ENCODE peak calls at places on chromosomes 11 and 22, in six cellular contexts. Z, N, G, F, J and T are unnamed samples.

GRCh38 chr11:11973361-11973800 is 35.0 kb downstream of the DKK3 start:
- DNase-seq in Z (no peak), N (no peak), G (no peak), F (no peak), J (no peak), T (no peak)

GRCh38 chr22:40055143-40055926 is 60.6 kb downstream of the FAM83F start:
- DNase-seq in Z (no peak), N (no peak), G (no peak), F (no peak), J (no peak), T (no peak)

GRCh38 chr11:14237333-14237988 is 121.5 kb downstream of the RRAS2 start:
- DNase-seq in Z (no peak), N (no peak), G (no peak), F (no peak), J (no peak), T (peak)

GRCh38 chr22:37230673-37231405 is 13.2 kb downstream of the RAC2 start:
- DNase-seq in Z (peak), N (peak), G (no peak), F (peak), J (peak), T (no peak)

GRCh38 chr22:22424210-22424800 is 84.2 kb downstream of the ZNF280B start:
- DNase-seq in Z (no peak), N (no peak), G (no peak), F (no peak), J (no peak), T (no peak)

GRCh38 chr11:19595499-19595839 is 117.2 kb upstream of the NAV2 start:
- DNase-seq in Z (no peak), N (no peak), G (no peak), F (no peak), J (no peak), T (no peak)

GRCh38 chr22:45131749-45132148 is 32.0 kb upstream of the NUP50 start:
- DNase-seq in Z (no peak), N (no peak), G (no peak), F (no peak), J (no peak), T (no peak)

GRCh38 chr22:33811686-33812085 is 108.6 kb downstream of the LARGE1 start:
- DNase-seq in Z (no peak), N (no peak), G (no peak), F (no peak), J (no peak), T (peak)

GRCh38 chr22:27666272-27666997 is 135.1 kb downstream of the MN1 start:
- DNase-seq in Z (no peak), N (no peak), G (no peak), F (no peak), J (no peak), T (no peak)

GRCh38 chr11:78811622-78812021 is 237.0 kb upstream of the NARS2 start:
- DNase-seq in Z (no peak), N (no peak), G (no peak), F (no peak), J (no peak), T (no peak)

GRCh38 chr11:56292154-56292553 is at the start of gene OR8H1:
- DNase-seq in Z (no peak), N (no peak), G (no peak), F (no peak), J (no peak), T (no peak)

GRCh38 chr11:1760351-1761109 is 3.2 kb downstream of the CTSD start:
- DNase-seq in Z (no peak), N (no peak), G (no peak), F (no peak), J (peak), T (no peak)

GRCh38 chr22:50170453-50171318 is at the start of gene PANX2:
- DNase-seq in Z (no peak), N (no peak), G (no peak), F (no peak), J (no peak), T (no peak)

GRCh38 chr11:116953525-116954284 is 116.3 kb upstream of the APOA1 start:
- DNase-seq in Z (no peak), N (no peak), G (no peak), F (no peak), J (no peak), T (no peak)

GRCh38 chr11:63945482-63946163 is 6.8 kb downstream of the NAA40 start:
- DNase-seq in Z (peak), N (no peak), G (peak), F (peak), J (peak), T (peak)

GRCh38 chr11:1561955-1562354 is 10.1 kb downstream of the DUSP8 start:
- DNase-seq in Z (no peak), N (no peak), G (no peak), F (no peak), J (no peak), T (no peak)

GRCh38 chr22:23269441-23270211 is 89.3 kb downstream of the BCR start:
- DNase-seq in Z (no peak), N (no peak), G (no peak), F (no peak), J (no peak), T (peak)

GRCh38 chr11:33724644-33725035 is 11.6 kb downstream of the CD59 start:
- DNase-seq in Z (no peak), N (no peak), G (no peak), F (no peak), J (peak), T (no peak)

GRCh38 chr11:116557261-116557660 is 215.5 kb downstream of the BUD13 start:
- DNase-seq in Z (no peak), N (no peak), G (no peak), F (no peak), J (no peak), T (no peak)

GRCh38 chr11:34318111-34319037 is 39.4 kb downstream of the ABTB2 start:
- DNase-seq in Z (no peak), N (no peak), G (peak), F (no peak), J (peak), T (no peak)

GRCh38 chr11:68113986-68114385 is 7.2 kb downstream of the CHKA start:
- DNase-seq in Z (no peak), N (no peak), G (no peak), F (no peak), J (peak), T (no peak)

GRCh38 chr11:95134491-95134890 is 44.8 kb downstream of the ENDOD1 start:
- DNase-seq in Z (no peak), N (no peak), G (no peak), F (no peak), J (peak), T (no peak)

GRCh38 chr22:30872282-30873041 is 96.1 kb downstream of the MORC2 start:
- DNase-seq in Z (no peak), N (no peak), G (no peak), F (no peak), J (no peak), T (no peak)

GRCh38 chr11:83609181-83609580 is 323.0 kb upstream of the CCDC90B start:
- DNase-seq in Z (no peak), N (no peak), G (no peak), F (no peak), J (no peak), T (no peak)

GRCh38 chr22:49554741-49555140 is 272.9 kb downstream of the BRD1 start:
- DNase-seq in Z (no peak), N (no peak), G (no peak), F (no peak), J (no peak), T (no peak)

GRCh38 chr11:14248577-14248976 is 110.4 kb downstream of the RRAS2 start:
- DNase-seq in Z (no peak), N (no peak), G (no peak), F (no peak), J (no peak), T (no peak)

GRCh38 chr22:36243996-36244395 is 4.7 kb upstream of the APOL2 start:
- DNase-seq in Z (no peak), N (no peak), G (no peak), F (no peak), J (no peak), T (no peak)

GRCh38 chr22:28582806-28583205 is 96.8 kb downstream of the TTC28 start:
- DNase-seq in Z (no peak), N (no peak), G (no peak), F (no peak), J (peak), T (no peak)

GRCh38 chr11:84747871-84748270 is 879.3 kb downstream of the DLG2 start:
- DNase-seq in Z (no peak), N (no peak), G (no peak), F (no peak), J (no peak), T (no peak)

GRCh38 chr22:38489142-38489541 is 17.0 kb downstream of the DDX17 start:
- DNase-seq in Z (no peak), N (no peak), G (no peak), F (no peak), J (no peak), T (no peak)

GRCh38 chr11:120141144-120142071 is 3.5 kb upstream of the TRIM29 start:
- DNase-seq in Z (no peak), N (no peak), G (no peak), F (no peak), J (no peak), T (no peak)

GRCh38 chr11:66904055-66904454 is 47.2 kb downstream of the LRFN4 start:
- DNase-seq in Z (no peak), N (no peak), G (no peak), F (no peak), J (no peak), T (no peak)

GRCh38 chr11:70120674-70121073 is 42.6 kb downstream of the ANO1 start:
- DNase-seq in Z (no peak), N (no peak), G (no peak), F (no peak), J (no peak), T (no peak)

GRCh38 chr11:12950681-12951080 is 58.4 kb upstream of the RASSF10 start:
- DNase-seq in Z (no peak), N (no peak), G (no peak), F (no peak), J (peak), T (no peak)

GRCh38 chr11:122172352-122173073 is 56.5 kb upstream of the BLID start:
- DNase-seq in Z (no peak), N (no peak), G (no peak), F (no peak), J (peak), T (no peak)

GRCh38 chr11:976431-977160 is 50.9 kb downstream of the AP2A2 start:
- DNase-seq in Z (no peak), N (no peak), G (no peak), F (no peak), J (peak), T (no peak)

GRCh38 chr22:36366291-36366708 is 21.5 kb downstream of the MYH9 start:
- DNase-seq in Z (no peak), N (no peak), G (no peak), F (no peak), J (no peak), T (no peak)